ENCODE peak calls at places on chromosomes 16 and 17, in eight cellular contexts. E is fibroblast of mammary gland, I is MM.1S, P is T-helper 17 cell, U is NCI-H1436, S is GM12892, N is body of pancreas, Y is skeletal muscle cell. J is an unnamed sample.

GRCh38 chr17:82959990-82960418 is 119.4 kb upstream of the METRNL start:
- DNase-seq in I (no peak), N (no peak), S (no peak), E (no peak), Y (no peak), U (no peak), P (no peak), J (no peak)

GRCh38 chr17:45228985-45229517 is 7.4 kb downstream of the FMNL1 start:
- DNase-seq in S (peak), P (peak), E (peak), U (no peak), Y (peak), N (peak), I (peak), J (no peak)

GRCh38 chr17:36901506-36901905 is 35.8 kb upstream of the LHX1 start:
- DNase-seq in P (no peak), S (no peak), I (no peak), E (peak), U (no peak), N (no peak), Y (no peak), J (peak)

GRCh38 chr17:7842380-7842949 is 8.4 kb downstream of the KDM6B start:
- DNase-seq in I (peak), P (peak), Y (peak), S (peak), N (peak), U (peak), E (peak), J (peak)

GRCh38 chr17:60371416-60371815 is 20.5 kb downstream of the USP32 start:
- DNase-seq in E (no peak), N (no peak), U (no peak), P (no peak), Y (no peak), I (no peak), S (no peak), J (no peak)

GRCh38 chr17:8125947-8126305 is 2.0 kb upstream of the HES7 start:
- DNase-seq in U (no peak), P (no peak), N (peak), S (no peak), I (no peak), Y (no peak), E (no peak), J (peak)

GRCh38 chr17:39547713-39548478 is 59.8 kb downstream of the NEUROD2 start:
- DNase-seq in Y (no peak), P (peak), U (peak), S (peak), N (peak), I (peak), E (peak), J (peak)

GRCh38 chr16:31386157-31386984 is 6.8 kb upstream of the ITGAD start:
- DNase-seq in P (no peak), N (peak), I (peak), E (peak), S (no peak), Y (peak), U (no peak), J (peak)

GRCh38 chr17:65055708-65056638 is 567 bp downstream of the GNA13 start:
- DNase-seq in U (no peak), E (peak), P (peak), I (peak), Y (no peak), S (no peak), N (peak), J (peak)

GRCh38 chr17:28745052-28745776 is 1.4 kb downstream of the TRAF4 start:
- DNase-seq in I (peak), Y (peak), U (peak), P (no peak), N (peak), S (no peak), E (peak), J (peak)

GRCh38 chr16:76780556-76780955 is 410.4 kb upstream of the MON1B start:
- DNase-seq in N (no peak), P (no peak), E (peak), I (no peak), Y (peak), U (no peak), S (no peak), J (no peak)

GRCh38 chr16:15966420-15967222 is 17.2 kb downstream of the ABCC1 start:
- DNase-seq in P (no peak), S (no peak), E (peak), Y (peak), U (no peak), I (no peak), N (no peak), J (no peak)

GRCh38 chr16:11976850-11977205 is 294 bp downstream of the SNX29 start:
- DNase-seq in E (no peak), N (no peak), P (no peak), Y (no peak), S (no peak), I (no peak), U (no peak), J (peak)

GRCh38 chr17:75922963-75923874 is 17.6 kb downstream of the FBF1 start:
- DNase-seq in N (no peak), P (no peak), E (no peak), I (no peak), Y (no peak), S (no peak), U (no peak), J (no peak)

J was measured in DMS53.